ENCODE peak calls at places on chromosomes 11 and 22, in five cellular contexts. One of them, this sample, is unnamed.

GRCh38 chr11:77127674-77127968 is 425 bp upstream of the MYO7A start:
- DNase-seq in lower lobe of right lung: no peak
- DNase-seq in DND-41: no peak
- DNase-seq in psoas muscle: no peak
- DNase-seq in keratinocyte: no peak
- DNase-seq in this sample: no peak

GRCh38 chr11:8735094-8735493 is 52.5 kb downstream of the RPL27A start:
- DNase-seq in psoas muscle: no peak
- DNase-seq in lower lobe of right lung: no peak
- DNase-seq in keratinocyte: no peak
- DNase-seq in DND-41: no peak
- DNase-seq in this sample: no peak

GRCh38 chr22:46690146-46690545 is 47.9 kb downstream of the CERK start:
- DNase-seq in lower lobe of right lung: no peak
- DNase-seq in keratinocyte: no peak
- DNase-seq in DND-41: no peak
- DNase-seq in psoas muscle: no peak
- DNase-seq in this sample: no peak

GRCh38 chr11:125330462-125331325 is 165.4 kb downstream of the FEZ1 start:
- DNase-seq in DND-41: no peak
- DNase-seq in lower lobe of right lung: no peak
- DNase-seq in psoas muscle: no peak
- DNase-seq in keratinocyte: no peak
- DNase-seq in this sample: no peak

GRCh38 chr22:45818130-45819085 is 146.8 kb downstream of the ATXN10 start:
- DNase-seq in keratinocyte: no peak
- DNase-seq in psoas muscle: peak
- DNase-seq in DND-41: no peak
- DNase-seq in lower lobe of right lung: no peak
- DNase-seq in this sample: no peak

GRCh38 chr22:37283393-37283937 is 1.2 kb downstream of the CYTH4 start:
- DNase-seq in lower lobe of right lung: no peak
- DNase-seq in psoas muscle: no peak
- DNase-seq in keratinocyte: no peak
- DNase-seq in DND-41: no peak
- DNase-seq in this sample: no peak

GRCh38 chr11:111086058-111086457 is 159.5 kb upstream of the POU2AF2 start:
- DNase-seq in keratinocyte: no peak
- DNase-seq in lower lobe of right lung: no peak
- DNase-seq in psoas muscle: no peak
- DNase-seq in DND-41: no peak
- DNase-seq in this sample: no peak

GRCh38 chr11:118379497-118379896 is 20.1 kb downstream of the UBE4A start:
- DNase-seq in psoas muscle: no peak
- DNase-seq in keratinocyte: no peak
- DNase-seq in DND-41: no peak
- DNase-seq in lower lobe of right lung: no peak
- DNase-seq in this sample: no peak

GRCh38 chr11:63866211-63866610 is 27.3 kb downstream of the MARK2 start:
- DNase-seq in psoas muscle: peak
- DNase-seq in lower lobe of right lung: peak
- DNase-seq in DND-41: peak
- DNase-seq in keratinocyte: no peak
- DNase-seq in this sample: no peak

GRCh38 chr11:27783701-27784355 is 83.6 kb upstream of the BDNF start:
- DNase-seq in psoas muscle: no peak
- DNase-seq in lower lobe of right lung: no peak
- DNase-seq in DND-41: no peak
- DNase-seq in keratinocyte: no peak
- DNase-seq in this sample: no peak

GRCh38 chr22:46830001-46830715 is 67.7 kb downstream of the TBC1D22A start:
- DNase-seq in DND-41: no peak
- DNase-seq in lower lobe of right lung: no peak
- DNase-seq in psoas muscle: peak
- DNase-seq in keratinocyte: peak
- DNase-seq in this sample: no peak

GRCh38 chr11:83002047-83002446 is 69.7 kb downstream of the RAB30 start:
- DNase-seq in DND-41: no peak
- DNase-seq in keratinocyte: no peak
- DNase-seq in lower lobe of right lung: no peak
- DNase-seq in psoas muscle: peak
- DNase-seq in this sample: no peak

GRCh38 chr22:27846910-27847309 is 45.4 kb upstream of the MN1 start:
- DNase-seq in psoas muscle: no peak
- DNase-seq in lower lobe of right lung: no peak
- DNase-seq in keratinocyte: no peak
- DNase-seq in DND-41: no peak
- DNase-seq in this sample: no peak

GRCh38 chr11:32140121-32140520 is 49.2 kb downstream of the RCN1 start:
- DNase-seq in DND-41: no peak
- DNase-seq in keratinocyte: no peak
- DNase-seq in psoas muscle: no peak
- DNase-seq in lower lobe of right lung: no peak
- DNase-seq in this sample: no peak

GRCh38 chr22:26679003-26679629 is 21.7 kb downstream of the MIAT start:
- DNase-seq in DND-41: peak
- DNase-seq in lower lobe of right lung: peak
- DNase-seq in keratinocyte: no peak
- DNase-seq in psoas muscle: peak
- DNase-seq in this sample: peak

GRCh38 chr22:46972901-46973831 is 210.7 kb downstream of the TBC1D22A start:
- DNase-seq in lower lobe of right lung: no peak
- DNase-seq in psoas muscle: peak
- DNase-seq in keratinocyte: no peak
- DNase-seq in DND-41: no peak
- DNase-seq in this sample: no peak

GRCh38 chr11:3831378-3832239 is 9.2 kb downstream of the RHOG start:
- DNase-seq in psoas muscle: no peak
- DNase-seq in lower lobe of right lung: peak
- DNase-seq in keratinocyte: no peak
- DNase-seq in DND-41: no peak
- DNase-seq in this sample: no peak

GRCh38 chr22:26409705-26410376 is 19.2 kb upstream of the ASPHD2 start:
- DNase-seq in lower lobe of right lung: no peak
- DNase-seq in psoas muscle: no peak
- DNase-seq in DND-41: no peak
- DNase-seq in keratinocyte: no peak
- DNase-seq in this sample: no peak

GRCh38 chr11:69948256-69949141 is 129.3 kb upstream of the FGF3 start:
- DNase-seq in psoas muscle: peak
- DNase-seq in DND-41: no peak
- DNase-seq in lower lobe of right lung: no peak
- DNase-seq in keratinocyte: peak
- DNase-seq in this sample: peak

GRCh38 chr11:8019671-8020597 is 32.8 kb downstream of the EIF3F start:
- DNase-seq in psoas muscle: no peak
- DNase-seq in lower lobe of right lung: no peak
- DNase-seq in keratinocyte: no peak
- DNase-seq in DND-41: no peak
- DNase-seq in this sample: no peak

GRCh38 chr22:39021552-39022250 is 774 bp downstream of the APOBEC3D start:
- DNase-seq in keratinocyte: no peak
- DNase-seq in lower lobe of right lung: peak
- DNase-seq in DND-41: no peak
- DNase-seq in psoas muscle: no peak
- DNase-seq in this sample: no peak
- H3K27ac ChIP-seq in keratinocyte: no peak
- H3K27ac ChIP-seq in lower lobe of right lung: peak
- H3K27ac ChIP-seq in DND-41: peak
- H3K27ac ChIP-seq in psoas muscle: peak
- H3K27ac ChIP-seq in this sample: peak

DNA sequence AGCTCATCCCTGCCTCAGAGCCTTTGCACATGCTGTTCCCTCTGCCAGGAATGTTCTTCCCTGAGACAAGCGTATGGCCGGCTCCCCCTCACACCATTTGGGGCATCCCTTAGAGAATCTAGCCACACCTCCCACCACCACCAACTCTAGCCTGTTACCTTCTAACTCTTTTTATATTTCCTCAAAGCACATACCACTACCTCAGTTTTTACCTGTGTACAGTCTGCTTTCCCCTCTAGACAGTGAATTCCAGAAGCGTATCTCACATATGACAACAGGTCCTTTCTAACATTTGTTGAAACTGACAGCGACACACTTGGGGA is 75.1 kb upstream of the ARFGAP3 start:
- DNase-seq in lower lobe of right lung: no peak
- DNase-seq in DND-41: no peak
- DNase-seq in keratinocyte: no peak
- DNase-seq in psoas muscle: no peak
- DNase-seq in this sample: no peak
- H3K27ac ChIP-seq in lower lobe of right lung: peak
- H3K27ac ChIP-seq in DND-41: no peak
- H3K27ac ChIP-seq in keratinocyte: no peak
- H3K27ac ChIP-seq in psoas muscle: peak
- H3K27ac ChIP-seq in this sample: peak

GRCh38 chr11:33703771-33704170 is 3.1 kb upstream of the C11orf91 start:
- DNase-seq in DND-41: no peak
- DNase-seq in psoas muscle: no peak
- DNase-seq in keratinocyte: no peak
- DNase-seq in lower lobe of right lung: peak
- DNase-seq in this sample: no peak

GRCh38 chr11:33703234-33703633 is 2.6 kb upstream of the C11orf91 start:
- DNase-seq in lower lobe of right lung: no peak
- DNase-seq in DND-41: no peak
- DNase-seq in keratinocyte: no peak
- DNase-seq in psoas muscle: no peak
- DNase-seq in this sample: no peak

GRCh38 chr11:33701302-33701701 is 676 bp upstream of the C11orf91 start:
- DNase-seq in lower lobe of right lung: no peak
- DNase-seq in psoas muscle: no peak
- DNase-seq in DND-41: no peak
- DNase-seq in keratinocyte: no peak
- DNase-seq in this sample: no peak

GRCh38 chr11:33700425-33701271 is at the start of gene C11orf91:
- DNase-seq in lower lobe of right lung: peak
- DNase-seq in DND-41: peak
- DNase-seq in keratinocyte: no peak
- DNase-seq in psoas muscle: peak
- DNase-seq in this sample: peak

GRCh38 chr11:33701831-33702230 is 1.2 kb upstream of the C11orf91 start:
- DNase-seq in DND-41: no peak
- DNase-seq in keratinocyte: no peak
- DNase-seq in lower lobe of right lung: no peak
- DNase-seq in psoas muscle: no peak
- DNase-seq in this sample: no peak
- H3K27ac ChIP-seq in DND-41: no peak
- H3K27ac ChIP-seq in keratinocyte: peak
- H3K27ac ChIP-seq in lower lobe of right lung: peak
- H3K27ac ChIP-seq in psoas muscle: peak
- H3K27ac ChIP-seq in this sample: peak

GRCh38 chr11:95641506-95641905 is 148.1 kb downstream of the FAM76B start:
- DNase-seq in lower lobe of right lung: peak
- DNase-seq in keratinocyte: no peak
- DNase-seq in psoas muscle: no peak
- DNase-seq in DND-41: no peak
- DNase-seq in this sample: peak
- H3K27ac ChIP-seq in lower lobe of right lung: no peak
- H3K27ac ChIP-seq in keratinocyte: no peak
- H3K27ac ChIP-seq in psoas muscle: no peak
- H3K27ac ChIP-seq in DND-41: no peak
- H3K27ac ChIP-seq in this sample: peak

GRCh38 chr11:924406-925157 is 1.1 kb upstream of the AP2A2 start:
- DNase-seq in lower lobe of right lung: peak
- DNase-seq in keratinocyte: no peak
- DNase-seq in psoas muscle: peak
- DNase-seq in DND-41: no peak
- DNase-seq in this sample: no peak

GRCh38 chr11:923691-924405 is 1.8 kb upstream of the AP2A2 start:
- DNase-seq in keratinocyte: no peak
- DNase-seq in DND-41: no peak
- DNase-seq in lower lobe of right lung: peak
- DNase-seq in psoas muscle: peak
- DNase-seq in this sample: no peak

GRCh38 chr11:926341-926916 is 759 bp downstream of the AP2A2 start:
- DNase-seq in psoas muscle: peak
- DNase-seq in lower lobe of right lung: no peak
- DNase-seq in DND-41: no peak
- DNase-seq in keratinocyte: no peak
- DNase-seq in this sample: no peak

GRCh38 chr11:925158-925495 is 543 bp upstream of the AP2A2 start:
- DNase-seq in lower lobe of right lung: peak
- DNase-seq in psoas muscle: peak
- DNase-seq in DND-41: no peak
- DNase-seq in keratinocyte: no peak
- DNase-seq in this sample: no peak

GRCh38 chr11:925496-926301 is at the start of gene AP2A2:
- DNase-seq in lower lobe of right lung: peak
- DNase-seq in keratinocyte: no peak
- DNase-seq in psoas muscle: peak
- DNase-seq in DND-41: peak
- DNase-seq in this sample: no peak
- H3K27ac ChIP-seq in lower lobe of right lung: peak
- H3K27ac ChIP-seq in keratinocyte: peak
- H3K27ac ChIP-seq in psoas muscle: peak
- H3K27ac ChIP-seq in DND-41: peak
- H3K27ac ChIP-seq in this sample: peak